ENCODE peak calls at places on chromosomes 2 and 18, in five cellular contexts. L is uterus, V is vagina, U is IMR-90, S is transverse colon. W is an unnamed sample. For H3K4me1 and H3K36me3, the result is how much of the 10 kb centered on the place peaks cover.

GRCh38 chr2:222280795-222281194 is 18.0 kb downstream of the PAX3 start:
- DNase-seq in L (no peak), V (no peak), U (no peak), S (no peak), W (no peak)

GRCh38 chr2:17830053-17831034 is 14.1 kb downstream of the MSGN1 start:
- DNase-seq in L (peak), V (no peak), U (peak), S (peak), W (no peak)

GRCh38 chr2:212863185-212863588 is 288.2 kb downstream of the IKZF2 start:
- DNase-seq in L (no peak), V (no peak), U (no peak), S (peak), W (no peak)

GRCh38 chr2:53075760-53076159 is 691.8 kb upstream of the CHAC2 start:
- DNase-seq in L (no peak), V (no peak), U (no peak), S (no peak), W (no peak)

GRCh38 chr2:11835403-11835802 is 89.0 kb downstream of the LPIN1 start:
- DNase-seq in L (no peak), V (no peak), U (no peak), S (no peak), W (no peak)

GRCh38 chr2:174893018-174893417 is 112.2 kb downstream of the CHN1 start:
- DNase-seq in L (no peak), V (no peak), U (no peak), S (no peak), W (no peak)

GRCh38 chr2:16014041-16014787 is 73.9 kb downstream of the MYCN start:
- DNase-seq in L (no peak), V (no peak), U (no peak), S (peak), W (no peak)

GRCh38 chr2:70143314-70144150 is 47.3 kb downstream of the C2orf42 start:
- DNase-seq in L (peak), V (no peak), U (peak), S (peak), W (peak)

GRCh38 chr18:2654828-2655152 is 736 bp upstream of the SMCHD1 start:
- DNase-seq in L (no peak), V (no peak), U (peak), S (no peak), W (no peak)

GRCh38 chr2:135904590-135904989 is 28.3 kb upstream of the MCM6 start:
- DNase-seq in L (no peak), V (no peak), U (peak), S (no peak), W (no peak)

GRCh38 chr2:241561811-241562210 is 3.3 kb downstream of the BOK start:
- DNase-seq in L (peak), V (no peak), U (peak), S (peak), W (peak)

GRCh38 chr18:23721711-23722479 is 32.6 kb downstream of the LAMA3 start:
- DNase-seq in L (no peak), V (no peak), U (peak), S (no peak), W (no peak)

GRCh38 chr18:36454848-36455458 is 157.4 kb downstream of the FHOD3 start:
- DNase-seq in L (no peak), V (peak), U (no peak), S (no peak), W (no peak)

GRCh38 chr18:22434973-22435608 is 17.4 kb upstream of the CTAGE1 start:
- DNase-seq in L (no peak), V (no peak), U (peak), S (no peak), W (no peak)

GRCh38 chr2:48719480-48720177 is 35.9 kb downstream of the LHCGR start:
- DNase-seq in L (no peak), V (no peak), U (no peak), S (no peak), W (no peak)

GRCh38 chr2:5524551-5524950 is 167.6 kb upstream of the SOX11 start:
- DNase-seq in L (no peak), V (no peak), U (no peak), S (no peak), W (no peak)

GRCh38 chr2:207253946-207254345 is 88.2 kb upstream of the KLF7 start:
- DNase-seq in L (no peak), V (no peak), U (peak), S (no peak), W (no peak)

GRCh38 chr2:148259674-148260073 is 238.8 kb downstream of the MBD5 start:
- DNase-seq in L (no peak), V (no peak), U (peak), S (no peak), W (no peak)

GRCh38 chr2:112636605-112637288 is 9.0 kb upstream of the SLC20A1 start:
- DNase-seq in L (no peak), V (no peak), U (no peak), S (peak), W (no peak)

GRCh38 chr2:126971481-126972271 is 73.0 kb downstream of the TEX51 start:
- DNase-seq in L (peak), V (no peak), U (peak), S (peak), W (peak)

GRCh38 chr2:25402477-25402876 is 60.8 kb upstream of the DNMT3A start:
- DNase-seq in L (no peak), V (no peak), U (no peak), S (no peak), W (no peak)

GRCh38 chr2:226115102-226115831 is 684.4 kb downstream of the IRS1 start:
- DNase-seq in L (no peak), V (no peak), U (peak), S (no peak), W (no peak)

GRCh38 chr2:28955492-28955891 is 25.6 kb upstream of the TOGARAM2 start:
- DNase-seq in L (no peak), V (no peak), U (no peak), S (no peak), W (no peak)

GRCh38 chr18:22314001-22314400 is 103.7 kb downstream of the CTAGE1 start:
- DNase-seq in L (peak), V (no peak), U (peak), S (no peak), W (no peak)

GRCh38 chr2:183579686-183580085 is 455.4 kb downstream of the NUP35 start:
- DNase-seq in L (no peak), V (no peak), U (no peak), S (no peak), W (no peak)

GRCh38 chr2:150126839-150127238 is 360.6 kb downstream of the RND3 start:
- DNase-seq in L (no peak), V (no peak), U (no peak), S (no peak), W (no peak)

GRCh38 chr2:11155326-11156059 is at the start of gene SLC66A3:
- DNase-seq in L (no peak), V (no peak), U (peak), S (no peak), W (no peak)

GRCh38 chr2:42513252-42513918 is 19.6 kb upstream of the KCNG3 start:
- DNase-seq in L (no peak), V (no peak), U (peak), S (peak), W (no peak)

GRCh38 chr2:95316466-95317122 is 19.4 kb downstream of the KCNIP3 start:
- DNase-seq in L (no peak), V (no peak), U (peak), S (no peak), W (no peak)

GRCh38 chr18:52339891-52340371 is at the start of gene DCC:
- DNase-seq in L (no peak), V (no peak), U (peak), S (peak), W (no peak)

GRCh38 chr2:44121899-44122298 is 46.8 kb upstream of the PPM1B start:
- DNase-seq in L (no peak), V (no peak), U (no peak), S (no peak), W (no peak)

GRCh38 chr2:127568128-127568527 is 32.6 kb downstream of the MYO7B start:
- DNase-seq in L (no peak), V (peak), U (no peak), S (no peak), W (no peak)

GRCh38 chr2:100909571-100909970 is 89.6 kb downstream of the NPAS2 start:
- DNase-seq in L (no peak), V (peak), U (no peak), S (no peak), W (no peak)

GRCh38 chr18:58761970-58762780 is 90.9 kb downstream of the MALT1 start:
- DNase-seq in L (no peak), V (peak), U (no peak), S (no peak), W (no peak)

GRCh38 chr18:58758606-58759005 is 87.3 kb downstream of the MALT1 start:
- DNase-seq in L (no peak), V (peak), U (no peak), S (no peak), W (no peak)

GRCh38 chr18:58756596-58757240 is 85.5 kb downstream of the MALT1 start:
- DNase-seq in L (no peak), V (no peak), U (no peak), S (no peak), W (no peak)

GRCh38 chr18:58762781-58763171 is 91.5 kb downstream of the MALT1 start:
- DNase-seq in L (no peak), V (peak), U (no peak), S (no peak), W (no peak)

DNA sequence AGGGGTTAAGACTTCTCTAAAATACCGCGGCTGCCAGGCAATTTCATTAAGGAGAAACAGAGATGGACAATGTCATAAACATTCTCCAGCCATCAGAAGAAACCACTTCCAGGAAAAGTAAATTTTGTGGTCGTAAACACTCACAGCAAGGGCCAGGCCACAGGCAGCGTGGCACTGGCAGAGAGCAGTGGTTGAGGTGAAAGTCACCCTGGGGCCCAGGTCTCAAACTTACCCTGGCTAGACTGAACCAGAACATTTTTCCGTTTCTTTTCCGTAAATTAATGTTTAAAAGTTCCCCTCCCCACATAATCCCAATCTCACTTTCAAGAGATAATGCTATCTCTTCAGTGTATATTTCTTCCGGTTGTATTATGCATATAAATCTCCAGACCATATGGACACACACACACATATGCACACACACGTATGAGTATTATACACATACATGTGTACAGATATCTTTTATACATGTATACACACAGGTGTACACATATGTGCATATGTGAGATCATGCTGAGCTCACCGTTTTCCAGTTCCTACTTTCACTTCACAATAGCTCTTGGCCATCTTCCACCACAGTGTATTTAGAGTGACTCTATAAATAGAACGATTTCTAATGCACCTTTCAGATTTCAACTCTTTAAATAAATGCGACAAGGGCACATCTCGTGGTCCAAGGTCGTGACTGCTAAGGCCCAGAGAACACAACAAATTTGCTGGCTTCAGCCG is 90.1 kb downstream of the MALT1 start:
- DNase-seq in L (no peak), V (no peak), U (peak), S (no peak), W (no peak)
- H3K27ac ChIP-seq in L (no peak), V (no peak), U (no peak), S (no peak), W (no peak)

GRCh38 chr2:9238927-9239326 is 32.3 kb downstream of the ASAP2 start:
- DNase-seq in L (no peak), V (no peak), U (no peak), S (no peak), W (no peak)
- H3K4me1 ChIP-seq in L (under half), V (half or more), U (under half), S (under half), W (under half)

DNA sequence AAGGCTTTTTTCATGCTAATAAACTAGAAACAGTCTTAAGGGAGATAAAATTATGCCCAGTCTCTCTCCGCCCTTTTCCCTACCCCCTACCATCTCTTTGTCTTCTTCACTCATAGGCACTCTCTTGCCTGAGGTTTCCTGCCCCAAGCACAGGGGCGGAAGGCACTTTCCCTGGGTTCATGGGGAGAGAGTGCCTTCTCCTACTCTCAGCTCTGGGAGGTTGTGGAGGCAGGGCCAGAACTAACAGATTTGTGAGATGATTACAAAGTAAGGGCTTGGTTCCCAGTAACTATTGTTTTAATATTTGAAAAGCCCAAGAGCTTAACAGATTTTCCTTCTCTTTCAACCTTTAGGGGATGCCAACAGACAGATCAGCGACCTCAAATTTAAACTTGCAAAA is 26.1 kb upstream of the RBM44 start:
- DNase-seq in L (no peak), V (no peak), U (no peak), S (no peak), W (no peak)
- H3K36me3 ChIP-seq in L (under half), V (under half), U (under half), S (under half), W (under half)

DNA sequence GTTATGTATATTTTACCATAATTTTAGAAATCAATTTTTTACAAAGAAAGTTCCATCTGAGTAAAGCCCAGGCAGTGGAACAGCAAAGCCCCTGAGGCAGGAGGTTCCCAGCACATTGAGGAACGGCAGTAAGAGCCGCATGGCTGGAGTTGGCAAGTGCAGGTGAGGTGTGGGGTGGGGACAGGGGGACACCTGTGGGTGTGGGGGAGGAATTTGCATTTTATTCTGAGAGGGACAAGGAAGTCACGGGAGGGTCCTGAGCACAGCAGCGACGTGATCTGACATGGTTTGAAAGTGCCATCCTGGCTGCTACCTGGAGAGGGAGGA is 16.1 kb upstream of the ADI1 start:
- DNase-seq in L (no peak), V (no peak), U (no peak), S (no peak), W (no peak)
- H3K27ac ChIP-seq in L (peak), V (peak), U (peak), S (peak), W (peak)

GRCh38 chr2:160486341-160486740 is 7.3 kb downstream of the RBMS1 start:
- DNase-seq in L (no peak), V (no peak), U (peak), S (no peak), W (no peak)
- H3K4me1 ChIP-seq in L (under half), V (under half), U (under half), S (under half), W (under half)

GRCh38 chr2:73956211-73956865 is 28.4 kb upstream of the TET3 start:
- DNase-seq in L (no peak), V (no peak), U (no peak), S (no peak), W (no peak)
- H3K36me3 ChIP-seq in L (under half), V (under half), U (under half), S (under half), W (under half)

GRCh38 chr2:121626777-121627524 is 22.3 kb downstream of the CLASP1 start:
- DNase-seq in L (no peak), V (no peak), U (peak), S (peak), W (peak)

GRCh38 chr2:121633463-121633862 is 15.8 kb downstream of the CLASP1 start:
- DNase-seq in L (no peak), V (no peak), U (no peak), S (no peak), W (no peak)

GRCh38 chr2:121625953-121626352 is 23.3 kb downstream of the CLASP1 start:
- DNase-seq in L (no peak), V (no peak), U (no peak), S (no peak), W (no peak)

GRCh38 chr2:121627525-121628050 is 21.7 kb downstream of the CLASP1 start:
- DNase-seq in L (no peak), V (no peak), U (no peak), S (no peak), W (no peak)
- H3K27ac ChIP-seq in L (no peak), V (no peak), U (no peak), S (peak), W (no peak)

DNA sequence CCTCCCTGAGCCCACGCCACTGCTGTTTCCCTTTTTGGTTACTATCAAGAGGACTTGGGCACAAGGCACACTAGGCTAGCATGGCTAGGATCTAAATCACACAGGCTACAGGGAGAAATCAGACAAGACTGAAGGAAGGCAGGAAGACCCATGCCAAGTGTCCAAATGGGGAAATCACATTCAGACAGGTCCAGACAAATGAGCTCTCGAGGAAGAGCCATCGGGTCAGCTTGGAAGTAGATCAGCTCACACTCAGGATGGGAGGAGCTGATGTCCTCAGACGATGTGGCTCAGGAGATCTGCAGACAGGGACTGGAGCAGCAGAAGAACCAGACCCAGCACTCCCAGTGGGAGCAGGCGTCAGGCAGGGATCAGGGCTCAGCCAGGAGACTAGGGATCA is 113.2 kb downstream of the COL6A3 start:
- DNase-seq in L (no peak), V (no peak), U (no peak), S (no peak), W (no peak)
- H3K4me1 ChIP-seq in L (under half), V (under half), U (under half), S (under half), W (under half)

GRCh38 chr2:216121255-216121654 is 12.1 kb downstream of the XRCC5 start:
- DNase-seq in L (no peak), V (no peak), U (no peak), S (no peak), W (no peak)
- H3K36me3 ChIP-seq in L (under half), V (under half), U (half or more), S (half or more), W (under half)

GRCh38 chr2:203062126-203062525 is 47.5 kb downstream of the NBEAL1 start:
- DNase-seq in L (no peak), V (no peak), U (peak), S (no peak), W (no peak)

GRCh38 chr2:203059567-203059966 is 44.9 kb downstream of the NBEAL1 start:
- DNase-seq in L (no peak), V (no peak), U (no peak), S (no peak), W (no peak)

DNA sequence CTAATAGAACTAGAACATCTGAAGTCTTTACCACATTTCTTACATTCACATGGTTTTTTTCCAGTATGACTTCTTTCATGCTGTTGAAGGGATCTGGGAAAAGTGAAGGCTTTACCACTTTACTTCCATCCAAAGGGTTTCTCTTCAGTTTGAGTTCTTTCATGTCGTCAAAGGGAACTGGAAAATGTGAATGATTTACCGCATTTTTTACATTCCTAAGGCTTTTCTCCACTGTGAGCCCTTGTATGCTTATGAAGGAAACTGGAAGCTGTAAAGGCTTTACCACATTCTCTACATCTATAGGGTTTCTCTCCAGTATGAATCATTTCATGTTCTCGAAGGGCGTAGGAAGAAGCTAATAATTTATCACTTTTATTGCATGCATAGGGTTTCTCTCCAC is 46.7 kb downstream of the NBEAL1 start:
- DNase-seq in L (no peak), V (no peak), U (peak), S (no peak), W (no peak)
- H3K27ac ChIP-seq in L (no peak), V (no peak), U (no peak), S (no peak), W (no peak)